ENCODE peak calls at places on chromosomes 11 and 22, in seven cellular contexts. A is activated naive CD4-positive, alpha-beta T cell; S is mucosa of descending colon; Y is ovary; T is colonic mucosa; C is type B pancreatic cell; L is activated CD8-positive, alpha-beta memory T cell treated with anti-CD3 and anti-CD28 coated beads for 1 hour. D is an unnamed sample.
A peak's percentile ranks its signal among the peaks of the same experiment; 100 is the strongest.

GRCh38 chr22:38450234-38450797 is 4.7 kb downstream of the KCNJ4 start:
- DNase-seq in A (no peak), S (no peak), Y (no peak), T (no peak), C (no peak), L (no peak), D (no peak)

GRCh38 chr11:35418282-35418846 is 994 bp downstream of the SLC1A2 start:
- DNase-seq in A (no peak), S (no peak), Y (no peak), T (no peak), C (no peak), L (no peak), D (peak; percentile 23)

GRCh38 chr22:27609411-27610029 is 192.0 kb downstream of the MN1 start:
- DNase-seq in A (no peak), S (no peak), Y (no peak), T (no peak), C (no peak), L (no peak), D (no peak)

GRCh38 chr22:44402196-44403111 is 89.7 kb upstream of the SHISAL1 start:
- DNase-seq in A (no peak), S (no peak), Y (no peak), T (no peak), C (peak; percentile 52), L (no peak), D (no peak)

GRCh38 chr11:115112779-115113178 is 391.4 kb downstream of the CADM1 start:
- DNase-seq in A (no peak), S (no peak), Y (no peak), T (no peak), C (no peak), L (no peak), D (no peak)

GRCh38 chr11:36253238-36253637 is 36.0 kb downstream of the COMMD9 start:
- DNase-seq in A (no peak), S (no peak), Y (no peak), T (no peak), C (no peak), L (no peak), D (no peak)

GRCh38 chr11:69524291-69524882 is 42.9 kb downstream of the LINC01488 start:
- DNase-seq in A (no peak), S (no peak), Y (no peak), T (no peak), C (no peak), L (no peak), D (peak; percentile 23)

GRCh38 chr22:50041361-50042065 is 16.6 kb downstream of the TTLL8 start:
- DNase-seq in A (no peak), S (no peak), Y (peak; percentile 6), T (no peak), C (no peak), L (no peak), D (no peak)

GRCh38 chr11:35798423-35798822 is 135.8 kb downstream of the TRIM44 start:
- DNase-seq in A (no peak), S (no peak), Y (no peak), T (no peak), C (no peak), L (no peak), D (no peak)

GRCh38 chr11:10909141-10909883 is 51.5 kb upstream of the ZBED5 start:
- DNase-seq in A (no peak), S (no peak), Y (no peak), T (no peak), C (no peak), L (no peak), D (no peak)

GRCh38 chr11:39668640-39669039 is 1790.8 kb downstream of the LRRC4C start:
- DNase-seq in A (no peak), S (no peak), Y (no peak), T (no peak), C (no peak), L (no peak), D (no peak)

GRCh38 chr11:72821221-72821919 is 7.2 kb downstream of the ATG16L2 start:
- DNase-seq in A (no peak), S (peak; percentile 72), Y (peak; percentile 55), T (peak; percentile 53), C (no peak), L (no peak), D (no peak)

GRCh38 chr11:36501236-36501635 is 8.8 kb downstream of the TRAF6 start:
- DNase-seq in A (no peak), S (no peak), Y (no peak), T (no peak), C (no peak), L (no peak), D (no peak)

GRCh38 chr11:32897103-32897502 is 4.5 kb downstream of the QSER1 start:
- DNase-seq in A (no peak), S (no peak), Y (no peak), T (no peak), C (no peak), L (no peak), D (no peak)

D was measured in pancreas.